ENCODE peak calls at places on chromosomes 3 and 15, in five cellular contexts. U is T1000, N is SJSA1, K is activated T-helper 1 cell treated with Interleukin-2 at 50 U/mL for 16 hours, V is mucosa of gallbladder. R is an unnamed sample.

GRCh38 chr15:23436421-23436820 is 10.6 kb downstream of the GOLGA6L2 start:
- DNase-seq in U (no peak), N (no peak), K (no peak), V (no peak), R (no peak)

GRCh38 chr3:43142472-43142871 is 36.6 kb upstream of the POMGNT2 start:
- DNase-seq in U (no peak), N (no peak), K (no peak), V (no peak), R (no peak)

GRCh38 chr3:190739726-190740230 is 122.7 kb downstream of the GMNC start:
- DNase-seq in U (no peak), N (no peak), K (no peak), V (no peak), R (no peak)

GRCh38 chr15:35393403-35393802 is 152.6 kb downstream of the DPH6 start:
- DNase-seq in U (no peak), N (no peak), K (no peak), V (no peak), R (no peak)

GRCh38 chr3:59212128-59212764 is 162.4 kb upstream of the CFAP20DC start:
- DNase-seq in U (no peak), N (no peak), K (no peak), V (peak; percentile 19), R (peak; percentile 11)

GRCh38 chr3:183085634-183086390 is 13.5 kb downstream of the MCCC1 start:
- DNase-seq in U (no peak), N (no peak), K (no peak), V (no peak), R (peak; percentile 25)

GRCh38 chr15:31309893-31310606 is 16.6 kb upstream of the KLF13 start:
- DNase-seq in U (no peak), N (peak; percentile 6), K (no peak), V (peak; percentile 2), R (no peak)

GRCh38 chr3:102896851-102897621 is 462.2 kb downstream of the ZPLD1 start:
- DNase-seq in U (no peak), N (no peak), K (no peak), V (no peak), R (no peak)

GRCh38 chr3:99473321-99473751 is 165.1 kb upstream of the COL8A1 start:
- DNase-seq in U (no peak), N (no peak), K (no peak), V (no peak), R (no peak)

GRCh38 chr3:163056874-163057497 is 1560.4 kb downstream of the OTOL1 start:
- DNase-seq in U (peak; percentile 6), N (no peak), K (no peak), V (peak; percentile 28), R (peak; percentile 68)

GRCh38 chr3:179652467-179653105 is at the start of gene USP13:
- DNase-seq in U (peak; percentile 77), N (peak; percentile 70), K (peak; percentile 41), V (peak; percentile 49), R (peak; percentile 89)

GRCh38 chr15:101187820-101188516 is 63.9 kb downstream of the CHSY1 start:
- DNase-seq in U (no peak), N (no peak), K (no peak), V (no peak), R (no peak)

GRCh38 chr3:136624381-136624780 is 127.8 kb downstream of the STAG1 start:
- DNase-seq in U (no peak), N (no peak), K (no peak), V (no peak), R (no peak)

GRCh38 chr15:58066042-58066867 is 744 bp upstream of the ALDH1A2 start:
- DNase-seq in U (peak; percentile 56), N (peak; percentile 52), K (no peak), V (peak; percentile 60), R (no peak)

GRCh38 chr15:37771462-37771861 is 163.0 kb upstream of the TMCO5A start:
- DNase-seq in U (no peak), N (no peak), K (no peak), V (no peak), R (no peak)

GRCh38 chr3:127036209-127037020 is 53.5 kb downstream of the PLXNA1 start:
- DNase-seq in U (no peak), N (no peak), K (no peak), V (no peak), R (no peak)

GRCh38 chr3:65952842-65953241 is 85.9 kb downstream of the MAGI1 start:
- DNase-seq in U (no peak), N (no peak), K (no peak), V (no peak), R (no peak)

GRCh38 chr3:11385329-11385728 is 113.1 kb downstream of the ATG7 start:
- DNase-seq in U (no peak), N (no peak), K (no peak), V (no peak), R (no peak)

GRCh38 chr15:90818251-90819210 is 49.9 kb upstream of the FURIN start:
- DNase-seq in U (no peak), N (no peak), K (no peak), V (no peak), R (peak; percentile 95)

GRCh38 chr3:2921903-2922302 is 188.3 kb downstream of the IL5RA start:
- DNase-seq in U (no peak), N (no peak), K (no peak), V (no peak), R (peak; percentile 47)

GRCh38 chr3:73765878-73766564 is 141.3 kb upstream of the PDZRN3 start:
- DNase-seq in U (no peak), N (peak; percentile 46), K (no peak), V (no peak), R (no peak)

GRCh38 chr15:72827216-72827615 is 43.7 kb upstream of the ADPGK start:
- DNase-seq in U (no peak), N (peak; percentile 10), K (no peak), V (no peak), R (no peak)

GRCh38 chr15:70559223-70559823 is 204.0 kb downstream of the UACA start:
- DNase-seq in U (no peak), N (peak; percentile 42), K (peak; percentile 52), V (peak; percentile 57), R (no peak)

GRCh38 chr15:74365619-74366445 is 1.6 kb downstream of the CYP11A1 start:
- DNase-seq in U (no peak), N (no peak), K (no peak), V (no peak), R (peak; percentile 29)

GRCh38 chr15:61155741-61156700 is 73.1 kb downstream of the RORA start:
- DNase-seq in U (no peak), N (no peak), K (no peak), V (no peak), R (no peak)

GRCh38 chr3:124592658-124593441 is 137.4 kb upstream of the UMPS start:
- DNase-seq in U (no peak), N (no peak), K (no peak), V (peak; percentile 81), R (peak; percentile 62)

GRCh38 chr3:16824085-16824696 is 60.6 kb upstream of the PLCL2 start:
- DNase-seq in U (no peak), N (no peak), K (no peak), V (no peak), R (no peak)

GRCh38 chr3:112109313-112109712 is 23.1 kb downstream of the C3orf52 start:
- DNase-seq in U (no peak), N (no peak), K (no peak), V (no peak), R (peak; percentile 58)

R was measured in NCI-H526.